ENCODE peak calls at places on chromosomes 7 and 10, in seven cellular contexts. N, B, J, M, W, X and L are unnamed samples.

GRCh38 chr10:15155978-15156377 is 12.5 kb downstream of the NMT2 start:
- DNase-seq in N (no peak), B (no peak), J (no peak), M (no peak), W (no peak), X (no peak), L (no peak)

GRCh38 chr10:100148353-100149211 is 37.2 kb downstream of the ERLIN1 start:
- DNase-seq in N (peak), B (no peak), J (no peak), M (peak), W (no peak), X (no peak), L (no peak)

GRCh38 chr10:20624642-20625041 is 272.5 kb downstream of the NEBL start:
- DNase-seq in N (no peak), B (peak), J (no peak), M (no peak), W (no peak), X (no peak), L (no peak)

GRCh38 chr10:104622598-104623209 is 18.4 kb upstream of the SORCS3 start:
- DNase-seq in N (peak), B (no peak), J (peak), M (no peak), W (no peak), X (no peak), L (no peak)

GRCh38 chr7:31744294-31744874 is 57.4 kb downstream of the PPP1R17 start:
- DNase-seq in N (no peak), B (peak), J (peak), M (peak), W (no peak), X (peak), L (no peak)

GRCh38 chr10:121698336-121698735 is 100.1 kb upstream of the FGFR2 start:
- DNase-seq in N (no peak), B (no peak), J (no peak), M (no peak), W (no peak), X (no peak), L (no peak)

GRCh38 chr7:94394058-94394398 is 667 bp upstream of the COL1A2 start:
- DNase-seq in N (no peak), B (peak), J (no peak), M (no peak), W (peak), X (no peak), L (no peak)

GRCh38 chr7:36286241-36286640 is 103.4 kb upstream of the ANLN start:
- DNase-seq in N (no peak), B (no peak), J (no peak), M (no peak), W (no peak), X (no peak), L (no peak)

GRCh38 chr10:116774728-116775151 is 32.4 kb upstream of the HSPA12A start:
- DNase-seq in N (no peak), B (peak), J (no peak), M (no peak), W (no peak), X (peak), L (no peak)

GRCh38 chr10:4825868-4826787 is at the start of gene AKR1E2:
- DNase-seq in N (peak), B (peak), J (peak), M (no peak), W (peak), X (peak), L (no peak)

GRCh38 chr7:1666251-1666778 is 3.8 kb upstream of the ELFN1 start:
- DNase-seq in N (no peak), B (peak), J (peak), M (no peak), W (peak), X (no peak), L (no peak)

GRCh38 chr7:19982841-19983835 is 209.7 kb upstream of the TMEM196 start:
- DNase-seq in N (no peak), B (peak), J (peak), M (no peak), W (no peak), X (peak), L (no peak)

GRCh38 chr7:54921116-54921515 is 97.7 kb upstream of the EGFR start:
- DNase-seq in N (no peak), B (no peak), J (no peak), M (no peak), W (no peak), X (no peak), L (no peak)

GRCh38 chr10:118741994-118742393 is 12.8 kb downstream of the CACUL1 start:
- DNase-seq in N (no peak), B (no peak), J (no peak), M (no peak), W (no peak), X (no peak), L (no peak)

GRCh38 chr7:109864263-109864662 is 1226.7 kb upstream of the LRRN3 start:
- DNase-seq in N (no peak), B (no peak), J (peak), M (no peak), W (no peak), X (no peak), L (no peak)

GRCh38 chr10:108755661-108756060 is 1167.7 kb downstream of the XPNPEP1 start:
- DNase-seq in N (no peak), B (no peak), J (no peak), M (no peak), W (no peak), X (no peak), L (no peak)

GRCh38 chr10:24850726-24851300 is 101.6 kb downstream of the PRTFDC1 start:
- DNase-seq in N (no peak), B (no peak), J (no peak), M (no peak), W (no peak), X (no peak), L (no peak)

GRCh38 chr10:92142512-92142911 is 148.4 kb downstream of the CPEB3 start:
- DNase-seq in N (no peak), B (no peak), J (no peak), M (no peak), W (no peak), X (no peak), L (no peak)

GRCh38 chr7:156473476-156474240 is 166.9 kb upstream of the RNF32 start:
- DNase-seq in N (no peak), B (no peak), J (peak), M (peak), W (no peak), X (peak), L (no peak)

GRCh38 chr10:11685787-11686218 is 56.4 kb upstream of the ECHDC3 start:
- DNase-seq in N (no peak), B (peak), J (no peak), M (no peak), W (no peak), X (peak), L (no peak)

GRCh38 chr10:11682896-11683295 is 59.3 kb upstream of the ECHDC3 start:
- DNase-seq in N (no peak), B (no peak), J (no peak), M (no peak), W (no peak), X (no peak), L (no peak)

GRCh38 chr10:11687357-11687771 is 54.8 kb upstream of the ECHDC3 start:
- DNase-seq in N (no peak), B (no peak), J (peak), M (no peak), W (no peak), X (no peak), L (no peak)

GRCh38 chr10:11683529-11684320 is 58.5 kb upstream of the ECHDC3 start:
- DNase-seq in N (no peak), B (no peak), J (no peak), M (no peak), W (no peak), X (peak), L (no peak)

GRCh38 chr10:11684717-11685645 is 57.2 kb upstream of the ECHDC3 start:
- DNase-seq in N (no peak), B (peak), J (no peak), M (peak), W (peak), X (peak), L (no peak)
- TF ChIP-seq POLR2AphosphoS5 in N (peak), B (no peak), J (no peak), M (no peak), W (no peak), X (peak), L (peak)

GRCh38 chr10:17474595-17474994 is 20.2 kb upstream of the ST8SIA6 start:
- DNase-seq in N (no peak), B (no peak), J (no peak), M (no peak), W (no peak), X (no peak), L (no peak)
- TF ChIP-seq CTCF in N (no peak), B (no peak), J (peak), M (peak), W (no peak), X (no peak), L (no peak)

GRCh38 chr7:15839415-15840100 is 153.1 kb upstream of the MEOX2 start:
- DNase-seq in N (no peak), B (peak), J (peak), M (no peak), W (no peak), X (no peak), L (no peak)
- TF ChIP-seq POLR2AphosphoS5 in N (peak), B (no peak), J (no peak), M (no peak), W (peak), X (no peak), L (no peak)

DNA sequence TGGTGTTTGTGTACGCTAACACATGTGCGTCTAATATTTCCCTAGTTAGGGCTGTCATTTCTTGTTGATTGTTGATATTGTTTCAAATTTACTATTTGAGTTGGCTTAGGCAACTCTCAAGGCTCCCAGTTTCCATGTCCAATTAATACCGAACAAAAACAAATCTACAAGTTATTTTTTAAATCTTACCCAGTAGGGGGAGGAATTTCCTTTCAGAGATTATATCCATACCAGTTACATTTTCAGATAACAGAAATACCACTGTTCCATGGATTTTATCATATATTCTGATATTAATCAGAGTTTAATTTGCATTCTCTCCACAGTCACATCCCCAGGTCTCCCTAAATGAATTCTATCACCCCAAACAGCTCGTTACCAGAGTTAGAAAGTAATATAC is 7.2 kb upstream of the AKR1B10 start:
- DNase-seq in N (no peak), B (no peak), J (no peak), M (no peak), W (no peak), X (no peak), L (no peak)
- TF ChIP-seq CTCF in N (no peak), B (no peak), J (no peak), M (peak), W (no peak), X (peak), L (no peak)

GRCh38 chr7:130877676-130878305 is 143.8 kb upstream of the KLF14 start:
- DNase-seq in N (no peak), B (no peak), J (no peak), M (no peak), W (no peak), X (no peak), L (no peak)
- TF ChIP-seq POLR2AphosphoS5 in N (no peak), B (no peak), J (no peak), M (peak), W (no peak), X (no peak), L (no peak)

GRCh38 chr7:28854750-28855074 is 103.4 kb downstream of the TRIL start:
- DNase-seq in N (no peak), B (no peak), J (no peak), M (no peak), W (no peak), X (no peak), L (no peak)

GRCh38 chr7:28855538-28856217 is 102.5 kb downstream of the TRIL start:
- DNase-seq in N (peak), B (no peak), J (no peak), M (no peak), W (no peak), X (no peak), L (no peak)

GRCh38 chr7:28856656-28857055 is 101.5 kb downstream of the TRIL start:
- DNase-seq in N (no peak), B (no peak), J (no peak), M (no peak), W (no peak), X (no peak), L (no peak)

GRCh38 chr7:28853150-28853549 is 105.0 kb downstream of the TRIL start:
- DNase-seq in N (no peak), B (no peak), J (no peak), M (no peak), W (no peak), X (no peak), L (no peak)

GRCh38 chr7:28853834-28854749 is 104.0 kb downstream of the TRIL start:
- DNase-seq in N (peak), B (peak), J (peak), M (peak), W (peak), X (peak), L (no peak)
- TF ChIP-seq CTCF in N (peak), B (peak), J (peak), M (peak), W (peak), X (peak), L (peak)

GRCh38 chr7:141664450-141664849 is 37.5 kb downstream of the DENND11 start:
- DNase-seq in N (no peak), B (no peak), J (no peak), M (no peak), W (no peak), X (no peak), L (no peak)

GRCh38 chr7:141660259-141660658 is 41.7 kb downstream of the DENND11 start:
- DNase-seq in N (no peak), B (no peak), J (no peak), M (no peak), W (no peak), X (no peak), L (no peak)

GRCh38 chr7:141665208-141666035 is 36.5 kb downstream of the DENND11 start:
- DNase-seq in N (no peak), B (no peak), J (no peak), M (no peak), W (no peak), X (no peak), L (no peak)

GRCh38 chr7:141666071-141666470 is 35.9 kb downstream of the DENND11 start:
- DNase-seq in N (no peak), B (no peak), J (no peak), M (no peak), W (no peak), X (no peak), L (no peak)

GRCh38 chr7:141663081-141663510 is 38.9 kb downstream of the DENND11 start:
- DNase-seq in N (no peak), B (no peak), J (no peak), M (no peak), W (no peak), X (peak), L (no peak)
- TF ChIP-seq POLR2AphosphoS5 in N (no peak), B (no peak), J (no peak), M (no peak), W (no peak), X (no peak), L (peak)

DNA sequence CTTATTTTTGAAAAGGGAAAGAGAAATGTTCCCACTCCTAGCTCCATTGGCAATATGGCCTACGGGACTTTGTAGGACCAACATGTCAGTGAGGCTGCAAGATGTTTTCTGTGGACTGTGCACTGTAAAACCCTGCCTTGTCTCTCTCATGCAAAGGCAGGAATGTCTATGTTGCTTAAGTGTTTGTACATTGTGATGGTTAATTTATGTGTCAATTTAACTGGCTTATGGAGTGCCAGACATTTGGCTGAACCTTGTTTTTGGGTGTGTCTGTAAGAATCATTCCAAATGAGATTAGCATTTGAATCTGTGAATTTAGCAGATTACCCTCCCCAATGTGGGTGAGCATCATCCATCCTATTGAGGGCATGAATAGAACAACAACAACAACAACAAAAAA is 4.1 kb upstream of the PCLO start:
- DNase-seq in N (no peak), B (no peak), J (no peak), M (no peak), W (no peak), X (no peak), L (no peak)
- TF ChIP-seq CTCF in N (no peak), B (no peak), J (no peak), M (no peak), W (no peak), X (no peak), L (no peak)

DNA sequence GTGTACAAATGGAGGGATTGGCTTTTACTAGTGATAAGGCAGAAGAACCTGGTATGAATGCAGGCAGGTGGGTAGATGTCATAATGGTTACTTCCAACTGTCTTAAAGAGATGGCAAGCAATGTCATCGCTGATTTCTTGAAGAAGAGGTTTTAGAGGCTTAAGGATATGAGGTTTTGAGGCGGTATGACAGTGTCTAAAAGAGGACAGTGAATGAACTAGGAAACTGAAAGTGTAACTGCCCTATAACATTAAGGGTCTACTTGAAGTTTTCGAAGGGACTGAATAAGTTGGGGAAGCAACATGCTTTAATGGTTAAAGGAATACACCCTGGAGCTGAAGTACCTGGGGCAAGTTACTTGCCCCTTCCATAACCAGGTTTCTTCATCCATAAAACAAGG is 70.9 kb downstream of the NDUFB2 start:
- DNase-seq in N (no peak), B (no peak), J (no peak), M (no peak), W (no peak), X (no peak), L (no peak)
- TF ChIP-seq POLR2AphosphoS5 in N (no peak), B (no peak), J (no peak), M (no peak), W (no peak), X (no peak), L (no peak)

DNA sequence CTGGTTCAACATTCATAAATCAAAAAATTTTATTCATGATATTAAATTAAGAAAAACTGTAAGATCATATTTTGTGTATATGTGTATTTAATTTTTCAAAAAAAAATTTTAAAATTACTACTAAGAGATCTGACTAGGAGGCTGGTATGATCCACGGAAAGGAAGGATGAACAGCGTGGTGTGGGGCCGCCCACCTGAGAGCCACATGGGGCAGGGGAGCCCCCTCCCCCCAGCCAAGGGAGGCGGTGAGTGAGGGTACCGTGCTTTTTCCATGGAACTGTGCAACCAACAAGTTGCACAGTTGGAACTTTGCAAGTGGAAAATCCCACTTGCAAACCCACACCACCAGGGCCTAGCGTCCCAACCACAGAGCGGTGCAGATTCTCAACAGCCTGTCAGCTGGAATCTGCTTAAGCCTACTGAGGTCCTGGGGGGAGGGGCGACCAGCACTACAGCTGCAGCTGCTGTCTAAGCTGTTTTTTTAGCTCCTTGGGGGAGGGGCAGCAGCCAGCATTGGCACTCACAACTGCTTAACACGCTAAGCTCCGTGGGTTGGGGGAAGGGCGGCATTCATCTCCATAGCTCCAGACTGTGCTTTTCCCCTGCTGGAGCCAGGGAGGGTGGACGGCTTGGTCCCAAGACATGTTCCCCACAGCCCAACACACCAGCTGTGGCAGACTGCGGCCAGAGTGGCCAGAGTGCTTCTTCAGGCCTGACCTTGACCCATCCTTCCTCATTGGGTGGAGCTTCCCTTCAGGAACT is 94.2 kb upstream of the IGFBP3 start:
- DNase-seq in N (no peak), B (no peak), J (peak), M (no peak), W (no peak), X (no peak), L (no peak)
- TF ChIP-seq CTCF in N (no peak), B (no peak), J (no peak), M (no peak), W (no peak), X (no peak), L (no peak)